ENCODE peak calls at places on chromosomes 1 and 21, in four cellular contexts. T is BE2C, F is cardiac fibroblast, R is prostate gland. A is an unnamed sample.

GRCh38 chr1:10064416-10065343 is 31.9 kb downstream of the UBE4B start:
- DNase-seq in R (no peak), T (no peak), F (no peak), A (no peak)

GRCh38 chr1:234722267-234722704 is 112.3 kb upstream of the IRF2BP2 start:
- DNase-seq in R (no peak), T (no peak), F (no peak), A (no peak)

GRCh38 chr1:15417365-15417934 is 7.8 kb downstream of the EFHD2 start:
- DNase-seq in F (peak; percentile 74), T (no peak), R (no peak), A (peak; percentile 63)

GRCh38 chr21:43727571-43728466 is 8.9 kb downstream of the PDXK start:
- DNase-seq in T (no peak), R (no peak), F (peak; percentile 43), A (no peak)

GRCh38 chr1:107643766-107644165 is 321.2 kb downstream of the VAV3 start:
- DNase-seq in F (no peak), R (no peak), T (no peak), A (peak; percentile 8)

GRCh38 chr1:117709398-117709797 is 103.5 kb downstream of the TENT5C start:
- DNase-seq in T (no peak), F (no peak), R (no peak), A (no peak)

GRCh38 chr21:34811368-34811767 is 142.6 kb downstream of the CLIC6 start:
- DNase-seq in T (no peak), R (no peak), F (no peak), A (no peak)

GRCh38 chr1:16905856-16906702 is 10.3 kb downstream of the RNU1-2 start:
- DNase-seq in R (no peak), F (peak; percentile 50), T (no peak), A (peak; percentile 64)

GRCh38 chr1:213327318-213327667 is 276.3 kb downstream of the RPS6KC1 start:
- DNase-seq in R (no peak), T (no peak), F (peak; percentile 60), A (peak; percentile 89)

GRCh38 chr1:36203554-36204346 is 20.5 kb upstream of the THRAP3 start:
- DNase-seq in R (no peak), T (no peak), F (peak; percentile 63), A (peak; percentile 40)

GRCh38 chr1:229070168-229070567 is 200.7 kb upstream of the RAB4A start:
- DNase-seq in T (peak; percentile 93), F (peak; percentile 31), R (peak; percentile 73), A (peak; percentile 55)

GRCh38 chr1:214143015-214143775 is 137.8 kb upstream of the SMYD2 start:
- DNase-seq in T (no peak), F (no peak), R (no peak), A (no peak)

GRCh38 chr1:202165942-202166843 is 5.8 kb upstream of the PTPN7 start:
- DNase-seq in R (no peak), T (no peak), F (no peak), A (no peak)

GRCh38 chr1:23745515-23745914 is 2.2 kb downstream of the ELOA start:
- DNase-seq in T (no peak), R (no peak), F (peak; percentile 61), A (peak; percentile 59)

GRCh38 chr1:6580588-6581270 is 935 bp downstream of the ZBTB48 start:
- DNase-seq in F (peak; percentile 19), T (no peak), R (no peak), A (no peak)

GRCh38 chr21:33412832-33413519 is 9.8 kb downstream of the IFNGR2 start:
- DNase-seq in R (no peak), T (no peak), F (no peak), A (no peak)

GRCh38 chr1:111735858-111736544 is 3.2 kb downstream of the INKA2 start:
- DNase-seq in R (no peak), T (peak; percentile 28), F (peak; percentile 62), A (no peak)

GRCh38 chr1:107739651-107740050 is 225.3 kb downstream of the VAV3 start:
- DNase-seq in R (no peak), F (no peak), T (no peak), A (no peak)

GRCh38 chr1:150472606-150473200 is 14.5 kb upstream of the TARS2 start:
- DNase-seq in F (no peak), R (no peak), T (no peak), A (no peak)

GRCh38 chr1:199878818-199879217 is 148.7 kb upstream of the NR5A2 start:
- DNase-seq in F (no peak), R (no peak), T (no peak), A (no peak)

GRCh38 chr1:156766288-156767100 is 841 bp upstream of the PRCC start:
- DNase-seq in R (no peak), T (no peak), F (peak; percentile 19), A (no peak)

GRCh38 chr1:195768377-195768776 is 839.9 kb downstream of the KCNT2 start:
- DNase-seq in R (no peak), T (no peak), F (no peak), A (no peak)

GRCh38 chr21:29056005-29056404 is 17.4 kb downstream of the CCT8 start:
- DNase-seq in F (peak; percentile 21), R (no peak), T (no peak), A (peak; percentile 12)

GRCh38 chr1:170698711-170699275 is 34.9 kb downstream of the PRRX1 start:
- DNase-seq in F (peak; percentile 77), T (no peak), R (no peak), A (peak; percentile 88)

GRCh38 chr21:36135391-36136094 is 664 bp downstream of the CBR3 start:
- DNase-seq in F (peak; percentile 81), R (peak; percentile 63), T (peak; percentile 39), A (peak; percentile 79)

GRCh38 chr1:97101523-97101922 is 379.9 kb downstream of the PTBP2 start:
- DNase-seq in F (no peak), T (no peak), R (no peak), A (no peak)
- H3K4me3 ChIP-seq in F (no peak overlapping the region), T (no peak overlapping the region), R (no peak overlapping the region), A (no peak overlapping the region)

GRCh38 chr1:37292789-37293188 is 181.6 kb upstream of the ZC3H12A start:
- DNase-seq in T (no peak), R (no peak), F (no peak), A (no peak)

GRCh38 chr1:37298769-37299168 is 175.6 kb upstream of the ZC3H12A start:
- DNase-seq in R (no peak), F (no peak), T (no peak), A (no peak)

GRCh38 chr1:37294514-37294913 is 179.9 kb upstream of the ZC3H12A start:
- DNase-seq in R (no peak), F (no peak), T (no peak), A (no peak)

GRCh38 chr1:37288900-37289299 is 185.5 kb upstream of the ZC3H12A start:
- DNase-seq in F (no peak), T (no peak), R (no peak), A (no peak)

DNA sequence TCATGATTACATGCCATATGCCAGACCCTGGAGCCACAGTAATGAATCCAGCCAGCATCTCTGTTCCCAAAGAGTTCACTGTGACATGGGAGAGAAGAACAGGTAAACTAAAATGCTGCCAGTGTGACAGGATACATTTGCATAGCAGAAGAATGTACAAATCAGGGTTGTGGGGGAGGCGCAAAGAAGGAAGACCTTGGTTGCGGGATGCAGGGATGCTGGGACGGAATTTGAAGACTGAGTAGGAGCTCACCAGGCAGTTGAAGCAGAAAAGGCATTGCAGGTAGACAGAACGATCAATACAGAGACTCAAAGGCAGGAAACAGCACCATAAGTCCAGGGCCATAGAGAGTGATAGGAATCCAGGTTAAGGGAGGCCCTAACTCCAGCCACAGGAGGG is 180.3 kb upstream of the ZC3H12A start:
- DNase-seq in R (no peak), F (no peak), T (no peak), A (no peak)
- TF ChIP-seq CTCF in R (no peak), F (no peak), T (no peak), A (no peak)

DNA sequence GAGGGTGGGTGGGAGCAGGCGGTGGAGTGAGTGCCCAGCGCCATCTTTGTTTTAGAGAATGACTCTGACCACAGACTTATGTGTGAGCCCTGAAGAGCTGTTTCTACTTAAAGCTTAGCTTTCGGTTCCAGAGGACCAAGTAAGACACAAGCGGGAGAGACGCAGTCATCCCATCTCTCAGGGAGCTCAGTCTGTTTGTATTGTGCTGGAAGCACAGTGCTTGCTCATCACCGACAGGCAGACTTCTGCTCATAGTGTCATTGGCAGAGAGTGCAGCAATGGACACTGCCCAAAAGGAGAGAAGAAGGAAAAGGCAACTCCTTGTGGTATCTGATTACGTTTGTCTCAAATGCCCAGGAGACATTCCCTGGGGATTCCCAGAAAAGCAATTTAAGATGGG is 65.8 kb downstream of the KCNJ15 start:
- DNase-seq in F (peak; percentile 63), T (no peak), R (no peak), A (peak; percentile 96)
- H3K4me3 ChIP-seq in F (no peak overlapping the region), T (no peak overlapping the region), R (no peak overlapping the region), A (no peak overlapping the region)

DNA sequence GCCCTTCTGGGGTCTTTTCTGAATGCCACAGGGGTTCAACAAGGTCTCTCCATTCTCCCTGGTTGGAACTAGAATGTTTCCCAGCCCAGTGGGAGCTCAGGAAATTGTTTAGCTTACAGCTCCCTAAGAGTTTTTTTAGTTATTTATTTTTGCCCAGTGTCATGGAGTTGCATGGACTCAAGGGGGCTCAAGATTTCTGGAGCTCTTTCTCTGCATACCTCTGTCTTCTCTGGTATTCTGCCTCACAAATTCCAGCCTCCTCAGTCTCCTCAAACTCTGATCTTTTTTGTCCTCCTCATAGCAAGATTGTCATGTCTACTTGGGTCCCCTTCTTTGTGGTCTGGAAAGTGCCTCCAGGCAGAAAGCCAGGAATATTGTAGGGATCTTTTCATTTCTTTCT is 15.9 kb upstream of the PPP2R5A start:
- DNase-seq in F (no peak), R (no peak), T (no peak), A (no peak)
- TF ChIP-seq CTCF in F (no peak), R (no peak), T (peak; percentile 6), A (no peak)

DNA sequence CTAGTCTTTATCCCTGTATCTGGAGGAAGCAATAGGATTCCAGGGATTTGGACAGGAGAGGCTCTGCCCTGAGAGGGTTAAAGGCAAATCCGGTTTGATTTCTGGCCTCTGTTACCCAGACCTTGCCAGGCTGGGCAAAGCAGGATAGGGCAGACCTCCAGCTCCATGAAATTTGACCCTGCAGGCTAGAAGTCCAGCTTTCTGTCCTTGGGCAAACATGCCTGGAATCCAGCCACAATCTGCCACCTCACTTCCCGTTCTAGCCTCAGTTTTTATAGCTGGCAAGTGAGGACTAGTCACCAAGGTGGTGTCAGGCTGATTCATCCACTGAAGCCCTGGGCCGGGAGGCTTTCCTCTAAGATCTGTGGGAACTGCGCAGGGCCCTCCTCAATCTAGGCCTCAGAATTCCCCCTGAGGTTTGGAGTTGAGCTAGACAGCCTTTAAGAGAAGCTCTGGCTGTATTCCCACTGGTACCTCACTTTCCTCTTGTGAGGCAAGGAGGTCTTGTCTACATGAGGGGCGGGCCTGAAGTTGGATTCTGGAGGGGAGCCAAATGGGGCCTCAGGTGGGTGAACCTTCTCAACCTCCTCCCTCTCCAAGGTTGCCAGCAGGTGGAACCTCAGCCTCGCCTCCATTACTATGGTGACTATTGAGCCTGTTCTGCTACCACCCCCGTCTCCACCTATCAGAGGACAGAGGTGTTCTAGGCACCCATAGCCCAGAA is 7.0 kb upstream of the P3R3URF start:
- DNase-seq in R (peak; percentile 97), T (no peak), F (peak; percentile 97), A (peak; percentile 96)
- H3K4me3 ChIP-seq in R (no peak overlapping the region), T (no peak overlapping the region), F (no peak overlapping the region), A (no peak overlapping the region)

GRCh38 chr1:45542591-45542990 is 8.0 kb upstream of the AKR1A1 start:
- DNase-seq in T (no peak), R (no peak), F (no peak), A (no peak)
- TF ChIP-seq CTCF in T (no peak), R (no peak), F (no peak), A (no peak)

GRCh38 chr1:76256289-76257223 is 182.0 kb downstream of the ST6GALNAC3 start:
- DNase-seq in F (no peak), T (no peak), R (no peak), A (no peak)
- H3K4me3 ChIP-seq in F (no peak overlapping the region), T (no peak overlapping the region), R (no peak overlapping the region), A (no peak overlapping the region)

A was measured in fibroblast of mammary gland.